ENCODE peak calls at places on chromosomes 4 and X, in six cellular contexts. Y, R, S, N, B and T are unnamed samples.

GRCh38 chr4:122663814-122664610 is 43.1 kb upstream of the IL21 start:
- DNase-seq in Y (no peak), R (no peak), S (no peak), N (no peak), B (no peak), T (no peak)

GRCh38 chr4:73731968-73732610 is 8.3 kb upstream of the CXCL8 start:
- DNase-seq in Y (no peak), R (no peak), S (no peak), N (no peak), B (peak), T (peak)

GRCh38 chr4:73259552-73260140 is 1.0 kb upstream of the ANKRD17 start:
- DNase-seq in Y (no peak), R (peak), S (no peak), N (no peak), B (peak), T (peak)

GRCh38 chrX:40912166-40912565 is 173.1 kb upstream of the USP9X start:
- DNase-seq in Y (no peak), R (no peak), S (no peak), N (no peak), B (no peak), T (no peak)

GRCh38 chr4:159871141-159871540 is 768.3 kb downstream of the RAPGEF2 start:
- DNase-seq in Y (no peak), R (no peak), S (no peak), N (no peak), B (no peak), T (no peak)

GRCh38 chr4:178198691-178199090 is 756.5 kb upstream of the AGA start:
- DNase-seq in Y (no peak), R (no peak), S (no peak), N (no peak), B (no peak), T (no peak)

GRCh38 chrX:10381218-10381617 is 224.4 kb downstream of the CLCN4 start:
- DNase-seq in Y (no peak), R (no peak), S (no peak), N (no peak), B (no peak), T (no peak)

GRCh38 chr4:187268940-187269339 is 545.3 kb upstream of the FAT1 start:
- DNase-seq in Y (no peak), R (no peak), S (no peak), N (no peak), B (no peak), T (no peak)

GRCh38 chrX:29042341-29042740 is 455.1 kb downstream of the IL1RAPL1 start:
- DNase-seq in Y (no peak), R (no peak), S (no peak), N (no peak), B (no peak), T (no peak)

GRCh38 chrX:110403839-110404238 is 45.2 kb downstream of the RTL9 start:
- DNase-seq in Y (no peak), R (no peak), S (no peak), N (no peak), B (no peak), T (no peak)

GRCh38 chrX:112837531-112837930 is 3.1 kb downstream of the AMOT start:
- DNase-seq in Y (no peak), R (no peak), S (no peak), N (no peak), B (no peak), T (no peak)

GRCh38 chr4:185304944-185305690 is 90.6 kb downstream of the LRP2BP start:
- DNase-seq in Y (peak), R (no peak), S (no peak), N (no peak), B (peak), T (peak)

GRCh38 chr4:158807696-158808095 is 38.9 kb downstream of the FNIP2 start:
- DNase-seq in Y (no peak), R (no peak), S (no peak), N (no peak), B (no peak), T (no peak)

GRCh38 chr4:156654410-156654809 is 317.2 kb downstream of the PDGFC start:
- DNase-seq in Y (no peak), R (no peak), S (no peak), N (no peak), B (no peak), T (no peak)

GRCh38 chr4:140719022-140719421 is 37.2 kb downstream of the TBC1D9 start:
- DNase-seq in Y (no peak), R (no peak), S (no peak), N (no peak), B (no peak), T (peak)

GRCh38 chr4:121594796-121595526 is 101.8 kb downstream of the ANXA5 start:
- DNase-seq in Y (no peak), R (no peak), S (peak), N (no peak), B (no peak), T (peak)

GRCh38 chr4:47519239-47519883 is 34.3 kb downstream of the ATP10D start:
- DNase-seq in Y (peak), R (no peak), S (no peak), N (no peak), B (no peak), T (peak)

GRCh38 chr4:41991916-41992767 is 1.8 kb downstream of the SLC30A9 start:
- DNase-seq in Y (no peak), R (no peak), S (no peak), N (no peak), B (no peak), T (no peak)

GRCh38 chr4:2823671-2824328 is 19.8 kb upstream of the ADD1 start:
- DNase-seq in Y (no peak), R (no peak), S (no peak), N (no peak), B (no peak), T (no peak)

GRCh38 chr4:75922588-75922987 is 18.2 kb downstream of the NAAA start:
- DNase-seq in Y (no peak), R (no peak), S (no peak), N (no peak), B (no peak), T (no peak)

GRCh38 chrX:97326456-97326855 is 442.7 kb downstream of the RPA4 start:
- DNase-seq in Y (peak), R (no peak), S (no peak), N (no peak), B (no peak), T (no peak)

GRCh38 chrX:153845842-153846241 is 15.5 kb upstream of the PDZD4 start:
- DNase-seq in Y (no peak), R (no peak), S (no peak), N (no peak), B (no peak), T (no peak)

GRCh38 chr4:11105715-11106114 is 323.0 kb downstream of the HS3ST1 start:
- DNase-seq in Y (no peak), R (no peak), S (no peak), N (no peak), B (no peak), T (no peak)

GRCh38 chr4:98850937-98851336 is 78.0 kb downstream of the EIF4E start:
- DNase-seq in Y (no peak), R (no peak), S (no peak), N (no peak), B (no peak), T (no peak)

GRCh38 chrX:153885968-153886903 is at the start of gene L1CAM:
- DNase-seq in Y (no peak), R (peak), S (no peak), N (peak), B (no peak), T (no peak)

GRCh38 chr4:94595880-94596483 is 144.2 kb downstream of the PDLIM5 start:
- DNase-seq in Y (peak), R (no peak), S (no peak), N (no peak), B (peak), T (peak)

GRCh38 chr4:18536420-18536819 is 514.9 kb upstream of the LCORL start:
- DNase-seq in Y (no peak), R (no peak), S (no peak), N (no peak), B (no peak), T (no peak)

GRCh38 chr4:99462875-99463464 is 27.8 kb upstream of the ADH7 start:
- DNase-seq in Y (peak), R (peak), S (peak), N (peak), B (peak), T (peak)

GRCh38 chrX:67346667-67347066 is 197.2 kb upstream of the AR start:
- DNase-seq in Y (no peak), R (no peak), S (no peak), N (no peak), B (no peak), T (no peak)

GRCh38 chrX:154096140-154097002 is 1.1 kb downstream of the MECP2 start:
- DNase-seq in Y (peak), R (no peak), S (no peak), N (no peak), B (peak), T (peak)

GRCh38 chr4:186131935-186132334 is 27.4 kb downstream of the FAM149A start:
- DNase-seq in Y (no peak), R (no peak), S (no peak), N (no peak), B (no peak), T (no peak)

GRCh38 chr4:87461281-87461700 is 38.9 kb downstream of the NUDT9 start:
- DNase-seq in Y (peak), R (no peak), S (no peak), N (no peak), B (no peak), T (no peak)

GRCh38 chr4:156321203-156321602 is 367.5 kb upstream of the CTSO start:
- DNase-seq in Y (no peak), R (no peak), S (peak), N (no peak), B (no peak), T (no peak)

GRCh38 chrX:104430720-104431119 is 135.3 kb upstream of the IL1RAPL2 start:
- DNase-seq in Y (no peak), R (no peak), S (no peak), N (no peak), B (no peak), T (no peak)